ENCODE peak calls at places on chromosomes 2 and 18, in five cellular contexts. One of them, this sample, is unnamed.

GRCh38 chr2:24540011-24540477 is 49.0 kb downstream of the NCOA1 start:
- DNase-seq in NT2/D1: no peak
- DNase-seq in thoracic aorta: no peak
- DNase-seq in left ventricle myocardium inferior: no peak
- DNase-seq in bronchial epithelial cell: no peak
- DNase-seq in this sample: no peak

GRCh38 chr18:55219823-55220222 is 260.6 kb upstream of the CCDC68 start:
- DNase-seq in NT2/D1: no peak
- DNase-seq in thoracic aorta: no peak
- DNase-seq in left ventricle myocardium inferior: no peak
- DNase-seq in bronchial epithelial cell: no peak
- DNase-seq in this sample: no peak

GRCh38 chr2:101803128-101803527 is 105.6 kb downstream of the MAP4K4 start:
- DNase-seq in NT2/D1: no peak
- DNase-seq in thoracic aorta: no peak
- DNase-seq in left ventricle myocardium inferior: no peak
- DNase-seq in bronchial epithelial cell: peak
- DNase-seq in this sample: no peak

GRCh38 chr2:28809927-28810326 is 707 bp upstream of the SPDYA start:
- DNase-seq in NT2/D1: no peak
- DNase-seq in thoracic aorta: no peak
- DNase-seq in left ventricle myocardium inferior: no peak
- DNase-seq in bronchial epithelial cell: peak
- DNase-seq in this sample: no peak

GRCh38 chr2:46066591-46066990 is 230.6 kb upstream of the EPAS1 start:
- DNase-seq in NT2/D1: no peak
- DNase-seq in thoracic aorta: no peak
- DNase-seq in left ventricle myocardium inferior: no peak
- DNase-seq in bronchial epithelial cell: no peak
- DNase-seq in this sample: no peak

GRCh38 chr2:30252723-30253688 is 21.7 kb downstream of the LBH start:
- DNase-seq in NT2/D1: no peak
- DNase-seq in thoracic aorta: peak
- DNase-seq in left ventricle myocardium inferior: peak
- DNase-seq in bronchial epithelial cell: peak
- DNase-seq in this sample: no peak

GRCh38 chr2:2837768-2838547 is 506.9 kb upstream of the MYT1L start:
- DNase-seq in NT2/D1: no peak
- DNase-seq in thoracic aorta: no peak
- DNase-seq in left ventricle myocardium inferior: no peak
- DNase-seq in bronchial epithelial cell: no peak
- DNase-seq in this sample: no peak

GRCh38 chr2:99448556-99448955 is 41.3 kb downstream of the REV1 start:
- DNase-seq in NT2/D1: no peak
- DNase-seq in thoracic aorta: no peak
- DNase-seq in left ventricle myocardium inferior: no peak
- DNase-seq in bronchial epithelial cell: peak
- DNase-seq in this sample: no peak

GRCh38 chr2:65630643-65631042 is 198.2 kb upstream of the SPRED2 start:
- DNase-seq in NT2/D1: no peak
- DNase-seq in thoracic aorta: no peak
- DNase-seq in left ventricle myocardium inferior: no peak
- DNase-seq in bronchial epithelial cell: peak
- DNase-seq in this sample: no peak

GRCh38 chr2:109129921-109130725 is 1.1 kb downstream of the SH3RF3 start:
- DNase-seq in NT2/D1: no peak
- DNase-seq in thoracic aorta: no peak
- DNase-seq in left ventricle myocardium inferior: no peak
- DNase-seq in bronchial epithelial cell: no peak
- DNase-seq in this sample: no peak

GRCh38 chr2:109128466-109129355 is at the start of gene SH3RF3:
- DNase-seq in NT2/D1: no peak
- DNase-seq in thoracic aorta: no peak
- DNase-seq in left ventricle myocardium inferior: peak
- DNase-seq in bronchial epithelial cell: peak
- DNase-seq in this sample: no peak

GRCh38 chr2:109131777-109132176 is 2.8 kb downstream of the SH3RF3 start:
- DNase-seq in NT2/D1: no peak
- DNase-seq in thoracic aorta: no peak
- DNase-seq in left ventricle myocardium inferior: no peak
- DNase-seq in bronchial epithelial cell: no peak
- DNase-seq in this sample: no peak

GRCh38 chr2:109129356-109129920 is 433 bp downstream of the SH3RF3 start:
- DNase-seq in NT2/D1: no peak
- DNase-seq in thoracic aorta: no peak
- DNase-seq in left ventricle myocardium inferior: peak
- DNase-seq in bronchial epithelial cell: no peak
- DNase-seq in this sample: no peak

DNA sequence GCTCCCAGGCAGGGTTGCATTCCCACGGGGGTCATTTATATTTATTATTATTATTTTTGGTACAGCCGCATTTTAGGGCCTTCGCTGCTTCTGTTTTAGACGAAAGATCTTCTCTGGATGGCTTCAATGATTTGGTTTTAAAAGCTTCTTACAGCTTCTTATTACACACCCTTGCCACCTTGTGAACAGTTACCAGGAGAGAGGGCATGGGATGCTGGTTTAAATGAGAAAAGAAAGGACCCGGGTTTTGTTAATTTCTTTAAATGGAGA is 1.7 kb downstream of the SH3RF3 start:
- DNase-seq in NT2/D1: no peak
- DNase-seq in thoracic aorta: no peak
- DNase-seq in left ventricle myocardium inferior: no peak
- DNase-seq in bronchial epithelial cell: no peak
- DNase-seq in this sample: no peak
- H3K4me3 ChIP-seq in NT2/D1: no peak
- H3K4me3 ChIP-seq in thoracic aorta: peak
- H3K4me3 ChIP-seq in left ventricle myocardium inferior: peak
- H3K4me3 ChIP-seq in bronchial epithelial cell: no peak
- H3K4me3 ChIP-seq in this sample: no peak

GRCh38 chr18:6413554-6414117 is 1.1 kb downstream of the L3MBTL4 start:
- DNase-seq in NT2/D1: no peak
- DNase-seq in thoracic aorta: no peak
- DNase-seq in left ventricle myocardium inferior: no peak
- DNase-seq in bronchial epithelial cell: no peak
- DNase-seq in this sample: no peak
- H3K4me3 ChIP-seq in NT2/D1: peak
- H3K4me3 ChIP-seq in thoracic aorta: peak
- H3K4me3 ChIP-seq in left ventricle myocardium inferior: peak
- H3K4me3 ChIP-seq in bronchial epithelial cell: peak
- H3K4me3 ChIP-seq in this sample: peak

GRCh38 chr2:172093416-172094318 is 8.4 kb downstream of the DLX1 start:
- DNase-seq in NT2/D1: no peak
- DNase-seq in thoracic aorta: no peak
- DNase-seq in left ventricle myocardium inferior: no peak
- DNase-seq in bronchial epithelial cell: no peak
- DNase-seq in this sample: no peak
- H3K4me3 ChIP-seq in NT2/D1: no peak
- H3K4me3 ChIP-seq in thoracic aorta: peak
- H3K4me3 ChIP-seq in left ventricle myocardium inferior: peak
- H3K4me3 ChIP-seq in bronchial epithelial cell: no peak
- H3K4me3 ChIP-seq in this sample: no peak

GRCh38 chr2:126655066-126655465 is 892 bp upstream of the GYPC start:
- DNase-seq in NT2/D1: no peak
- DNase-seq in thoracic aorta: no peak
- DNase-seq in left ventricle myocardium inferior: no peak
- DNase-seq in bronchial epithelial cell: no peak
- DNase-seq in this sample: peak
- H3K4me3 ChIP-seq in NT2/D1: no peak
- H3K4me3 ChIP-seq in thoracic aorta: peak
- H3K4me3 ChIP-seq in left ventricle myocardium inferior: peak
- H3K4me3 ChIP-seq in bronchial epithelial cell: no peak
- H3K4me3 ChIP-seq in this sample: no peak

GRCh38 chr2:27126252-27126710 is 2.7 kb downstream of the ABHD1 start:
- DNase-seq in NT2/D1: no peak
- DNase-seq in thoracic aorta: no peak
- DNase-seq in left ventricle myocardium inferior: no peak
- DNase-seq in bronchial epithelial cell: no peak
- DNase-seq in this sample: no peak

GRCh38 chr2:27127883-27128670 is 4.5 kb downstream of the ABHD1 start:
- DNase-seq in NT2/D1: no peak
- DNase-seq in thoracic aorta: no peak
- DNase-seq in left ventricle myocardium inferior: no peak
- DNase-seq in bronchial epithelial cell: no peak
- DNase-seq in this sample: no peak

GRCh38 chr2:27123302-27124150 is at the start of gene ABHD1:
- DNase-seq in NT2/D1: no peak
- DNase-seq in thoracic aorta: no peak
- DNase-seq in left ventricle myocardium inferior: peak
- DNase-seq in bronchial epithelial cell: no peak
- DNase-seq in this sample: no peak

GRCh38 chr2:27122791-27123190 is 824 bp upstream of the ABHD1 start:
- DNase-seq in NT2/D1: no peak
- DNase-seq in thoracic aorta: no peak
- DNase-seq in left ventricle myocardium inferior: no peak
- DNase-seq in bronchial epithelial cell: no peak
- DNase-seq in this sample: no peak

GRCh38 chr2:27125104-27125503 is 1.5 kb downstream of the ABHD1 start:
- DNase-seq in NT2/D1: no peak
- DNase-seq in thoracic aorta: no peak
- DNase-seq in left ventricle myocardium inferior: no peak
- DNase-seq in bronchial epithelial cell: no peak
- DNase-seq in this sample: no peak
- H3K4me3 ChIP-seq in NT2/D1: no peak
- H3K4me3 ChIP-seq in thoracic aorta: no peak
- H3K4me3 ChIP-seq in left ventricle myocardium inferior: no peak
- H3K4me3 ChIP-seq in bronchial epithelial cell: no peak
- H3K4me3 ChIP-seq in this sample: no peak

GRCh38 chr2:160375802-160376469 is 117.7 kb downstream of the RBMS1 start:
- DNase-seq in NT2/D1: no peak
- DNase-seq in thoracic aorta: no peak
- DNase-seq in left ventricle myocardium inferior: no peak
- DNase-seq in bronchial epithelial cell: peak
- DNase-seq in this sample: no peak
- H3K4me3 ChIP-seq in NT2/D1: no peak
- H3K4me3 ChIP-seq in thoracic aorta: no peak
- H3K4me3 ChIP-seq in left ventricle myocardium inferior: peak
- H3K4me3 ChIP-seq in bronchial epithelial cell: no peak
- H3K4me3 ChIP-seq in this sample: no peak

GRCh38 chr2:122886479-122887130 is 1131.2 kb downstream of the TSN start:
- DNase-seq in NT2/D1: no peak
- DNase-seq in thoracic aorta: no peak
- DNase-seq in left ventricle myocardium inferior: no peak
- DNase-seq in bronchial epithelial cell: no peak
- DNase-seq in this sample: no peak
- H3K4me3 ChIP-seq in NT2/D1: no peak
- H3K4me3 ChIP-seq in thoracic aorta: no peak
- H3K4me3 ChIP-seq in left ventricle myocardium inferior: no peak
- H3K4me3 ChIP-seq in bronchial epithelial cell: no peak
- H3K4me3 ChIP-seq in this sample: no peak

GRCh38 chr2:85888020-85888744 is 608 bp downstream of the ST3GAL5 start:
- DNase-seq in NT2/D1: no peak
- DNase-seq in thoracic aorta: no peak
- DNase-seq in left ventricle myocardium inferior: no peak
- DNase-seq in bronchial epithelial cell: no peak
- DNase-seq in this sample: peak

GRCh38 chr2:85888745-85889647 is at the start of gene ST3GAL5:
- DNase-seq in NT2/D1: peak
- DNase-seq in thoracic aorta: peak
- DNase-seq in left ventricle myocardium inferior: peak
- DNase-seq in bronchial epithelial cell: peak
- DNase-seq in this sample: peak

GRCh38 chr2:85887566-85888019 is 1.2 kb downstream of the ST3GAL5 start:
- DNase-seq in NT2/D1: no peak
- DNase-seq in thoracic aorta: no peak
- DNase-seq in left ventricle myocardium inferior: peak
- DNase-seq in bronchial epithelial cell: peak
- DNase-seq in this sample: peak

GRCh38 chr2:85886141-85886540 is 2.6 kb downstream of the ST3GAL5 start:
- DNase-seq in NT2/D1: no peak
- DNase-seq in thoracic aorta: no peak
- DNase-seq in left ventricle myocardium inferior: no peak
- DNase-seq in bronchial epithelial cell: no peak
- DNase-seq in this sample: peak

DNA sequence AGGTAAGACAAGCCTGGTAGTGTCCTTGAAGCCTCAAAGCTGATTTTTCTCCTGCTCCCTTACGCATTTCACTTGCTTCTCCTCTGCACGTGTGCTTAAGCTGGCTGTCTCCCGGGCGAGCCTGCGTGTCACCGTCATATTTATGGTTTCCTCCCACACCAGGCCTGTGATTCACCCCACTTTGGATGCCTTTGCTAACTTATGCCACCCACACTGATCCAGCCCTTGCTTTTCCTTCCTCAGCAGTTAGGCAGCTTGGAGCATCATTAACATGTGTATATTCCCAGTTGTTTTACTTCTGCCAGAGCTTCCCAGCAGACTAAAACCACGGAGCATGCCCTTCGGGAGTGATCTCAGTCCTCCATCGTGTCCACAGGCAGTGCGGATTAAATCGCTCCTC is 2.2 kb downstream of the ST3GAL5 start:
- DNase-seq in NT2/D1: no peak
- DNase-seq in thoracic aorta: peak
- DNase-seq in left ventricle myocardium inferior: no peak
- DNase-seq in bronchial epithelial cell: peak
- DNase-seq in this sample: peak
- H3K4me3 ChIP-seq in NT2/D1: no peak
- H3K4me3 ChIP-seq in thoracic aorta: peak
- H3K4me3 ChIP-seq in left ventricle myocardium inferior: peak
- H3K4me3 ChIP-seq in bronchial epithelial cell: no peak
- H3K4me3 ChIP-seq in this sample: no peak

GRCh38 chr2:64228923-64229322 is 84.7 kb upstream of the PELI1 start:
- DNase-seq in NT2/D1: no peak
- DNase-seq in thoracic aorta: no peak
- DNase-seq in left ventricle myocardium inferior: no peak
- DNase-seq in bronchial epithelial cell: peak
- DNase-seq in this sample: no peak

GRCh38 chr2:64228126-64228678 is 84.0 kb upstream of the PELI1 start:
- DNase-seq in NT2/D1: peak
- DNase-seq in thoracic aorta: peak
- DNase-seq in left ventricle myocardium inferior: peak
- DNase-seq in bronchial epithelial cell: peak
- DNase-seq in this sample: peak

GRCh38 chr2:64225491-64225890 is 81.3 kb upstream of the PELI1 start:
- DNase-seq in NT2/D1: no peak
- DNase-seq in thoracic aorta: no peak
- DNase-seq in left ventricle myocardium inferior: no peak
- DNase-seq in bronchial epithelial cell: peak
- DNase-seq in this sample: no peak

GRCh38 chr2:64226611-64227010 is 82.4 kb upstream of the PELI1 start:
- DNase-seq in NT2/D1: no peak
- DNase-seq in thoracic aorta: no peak
- DNase-seq in left ventricle myocardium inferior: no peak
- DNase-seq in bronchial epithelial cell: no peak
- DNase-seq in this sample: no peak

GRCh38 chr2:64227603-64228125 is 83.4 kb upstream of the PELI1 start:
- DNase-seq in NT2/D1: no peak
- DNase-seq in thoracic aorta: no peak
- DNase-seq in left ventricle myocardium inferior: no peak
- DNase-seq in bronchial epithelial cell: no peak
- DNase-seq in this sample: no peak
- H3K4me3 ChIP-seq in NT2/D1: peak
- H3K4me3 ChIP-seq in thoracic aorta: peak
- H3K4me3 ChIP-seq in left ventricle myocardium inferior: peak
- H3K4me3 ChIP-seq in bronchial epithelial cell: peak
- H3K4me3 ChIP-seq in this sample: peak

GRCh38 chr2:120546865-120547390 is 188.7 kb upstream of the GLI2 start:
- DNase-seq in NT2/D1: no peak
- DNase-seq in thoracic aorta: no peak
- DNase-seq in left ventricle myocardium inferior: no peak
- DNase-seq in bronchial epithelial cell: no peak
- DNase-seq in this sample: no peak
- H3K4me3 ChIP-seq in NT2/D1: no peak
- H3K4me3 ChIP-seq in thoracic aorta: no peak
- H3K4me3 ChIP-seq in left ventricle myocardium inferior: no peak
- H3K4me3 ChIP-seq in bronchial epithelial cell: no peak
- H3K4me3 ChIP-seq in this sample: no peak

This sample was measured in lower leg skin.